ENCODE peak calls at places on chromosomes 4 and X, in seven cellular contexts. Z is vagina, I is fibroblast of lung, U is heart left ventricle, M is hepatocyte, Q is osteoblast, S is IMR-90. L is an unnamed sample. For H3K4me1, the result is how much of the 10 kb centered on the place peaks cover.

GRCh38 chrX:153381684-153382532 is 19.2 kb downstream of the PNMA6E start:
- DNase-seq in Z (no peak), Q (peak), S (peak), I (peak), M (peak), U (no peak), L (peak)

GRCh38 chr4:98987720-98988119 is 7.8 kb upstream of the METAP1 start:
- DNase-seq in Q (no peak), U (no peak), M (no peak), Z (no peak), I (no peak), S (no peak), L (no peak)

GRCh38 chr4:40182041-40182440 is 14.8 kb upstream of the RHOH start:
- DNase-seq in M (no peak), U (no peak), Z (no peak), Q (no peak), I (no peak), S (no peak), L (no peak)

GRCh38 chr4:47647544-47647943 is 162.5 kb downstream of the ATP10D start:
- DNase-seq in U (no peak), Z (no peak), S (peak), Q (no peak), I (no peak), M (no peak), L (no peak)

GRCh38 chr4:90958256-90958895 is 831.2 kb downstream of the CCSER1 start:
- DNase-seq in Q (no peak), S (peak), U (no peak), I (peak), Z (no peak), M (peak), L (no peak)

GRCh38 chr4:61520176-61520575 is 320.1 kb downstream of the ADGRL3 start:
- DNase-seq in Q (no peak), M (no peak), U (no peak), S (peak), I (peak), Z (no peak), L (no peak)

GRCh38 chrX:109270580-109271484 is 211.1 kb downstream of the GUCY2F start:
- DNase-seq in Q (no peak), Z (no peak), M (no peak), I (no peak), S (no peak), U (no peak), L (no peak)

GRCh38 chr4:57832083-57832482 is 721.9 kb upstream of the IGFBP7 start:
- DNase-seq in M (no peak), U (no peak), I (no peak), S (no peak), Q (no peak), Z (no peak), L (no peak)

GRCh38 chrX:41602946-41603345 is 85.8 kb upstream of the GPR34 start:
- DNase-seq in I (no peak), Q (no peak), M (no peak), S (peak), Z (no peak), U (no peak), L (no peak)

GRCh38 chrX:143635915-143636314 is at the start of gene SLITRK4:
- DNase-seq in I (peak), S (no peak), Q (no peak), U (no peak), M (peak), Z (no peak), L (no peak)

GRCh38 chrX:109440475-109440874 is 41.4 kb downstream of the GUCY2F start:
- DNase-seq in Z (no peak), I (no peak), Q (no peak), M (no peak), U (no peak), S (no peak), L (no peak)

GRCh38 chrX:70033348-70033747 is 16.4 kb downstream of the AWAT2 start:
- DNase-seq in M (no peak), Q (no peak), S (peak), I (peak), Z (no peak), U (no peak), L (peak)

GRCh38 chr4:98682719-98683118 is 24.3 kb upstream of the TSPAN5 start:
- DNase-seq in Z (no peak), M (no peak), Q (no peak), S (peak), U (no peak), I (peak), L (no peak)

GRCh38 chr4:141356936-141357335 is 136.2 kb downstream of the ZNF330 start:
- DNase-seq in I (no peak), S (no peak), Q (no peak), Z (no peak), M (no peak), U (no peak), L (no peak)

GRCh38 chr4:76562161-76562560 is 127.1 kb downstream of the SHROOM3 start:
- DNase-seq in Z (no peak), I (peak), U (no peak), Q (no peak), S (peak), M (no peak), L (no peak)

GRCh38 chr4:119028296-119028695 is 107.3 kb upstream of the MYOZ2 start:
- DNase-seq in M (no peak), U (no peak), I (no peak), S (no peak), Z (no peak), Q (no peak), L (no peak)

GRCh38 chr4:118327554-118328241 is 25.1 kb downstream of the PRSS12 start:
- DNase-seq in I (peak), S (peak), Z (no peak), M (no peak), U (no peak), Q (no peak), L (peak)

GRCh38 chr4:19739101-19739651 is 512.5 kb upstream of the SLIT2 start:
- DNase-seq in S (peak), M (peak), I (peak), Q (no peak), Z (no peak), U (no peak), L (no peak)

GRCh38 chrX:112341598-112341997 is 259.0 kb upstream of the TRPC5 start:
- DNase-seq in M (no peak), U (no peak), S (peak), Z (no peak), I (no peak), Q (no peak), L (no peak)

GRCh38 chr4:153541426-153542096 is 75.4 kb downstream of the TMEM131L start:
- DNase-seq in Q (peak), Z (no peak), S (peak), I (peak), U (no peak), M (no peak), L (no peak)

GRCh38 chrX:37755073-37755472 is 24.8 kb upstream of the CYBB start:
- DNase-seq in I (no peak), M (no peak), Z (no peak), S (no peak), U (no peak), Q (no peak), L (no peak)

GRCh38 chrX:23907106-23907495 is 637 bp downstream of the APOO start:
- DNase-seq in U (no peak), Q (no peak), I (no peak), Z (no peak), M (no peak), S (no peak), L (no peak)

GRCh38 chr4:13302876-13303275 is 181.3 kb downstream of the RAB28 start:
- DNase-seq in M (no peak), Q (no peak), Z (no peak), U (no peak), S (no peak), I (peak), L (no peak)

GRCh38 chrX:3540105-3540504 is 173.3 kb downstream of the PRKX start:
- DNase-seq in M (no peak), I (no peak), S (no peak), Q (no peak), Z (no peak), U (no peak), L (no peak)

GRCh38 chr4:151581575-151581974 is 172.6 kb downstream of the FHIP1A start:
- DNase-seq in Q (no peak), S (no peak), U (no peak), I (no peak), Z (no peak), M (no peak), L (no peak)

GRCh38 chrX:82589410-82589809 is 918.7 kb upstream of the POU3F4 start:
- DNase-seq in I (peak), S (no peak), Q (no peak), U (no peak), Z (no peak), M (no peak), L (no peak)

GRCh38 chrX:110180928-110181310 is 137.0 kb downstream of the AMMECR1 start:
- DNase-seq in I (peak), Z (no peak), S (peak), U (no peak), Q (no peak), M (no peak), L (no peak)

GRCh38 chrX:110851780-110852179 is 56.2 kb upstream of the CHRDL1 start:
- DNase-seq in I (peak), U (no peak), Z (no peak), S (peak), M (peak), Q (peak), L (no peak)

GRCh38 chr4:99655315-99656081 is 2.1 kb downstream of the C4orf54 start:
- DNase-seq in Z (no peak), S (peak), I (peak), U (peak), M (no peak), Q (peak), L (no peak)

GRCh38 chr4:16577177-16577576 is 321.3 kb downstream of the LDB2 start:
- DNase-seq in Q (no peak), Z (no peak), M (no peak), S (no peak), U (no peak), I (no peak), L (no peak)

GRCh38 chr4:6951880-6952381 is 42.3 kb downstream of the TBC1D14 start:
- DNase-seq in U (no peak), S (no peak), Z (no peak), I (no peak), M (no peak), Q (no peak), L (no peak)

GRCh38 chr4:75849459-75849858 is 52.8 kb downstream of the PPEF2 start:
- DNase-seq in Q (no peak), S (no peak), U (no peak), I (no peak), Z (no peak), M (no peak), L (no peak)

GRCh38 chr4:82493721-82494425 is 63.5 kb downstream of the ENOPH1 start:
- DNase-seq in U (no peak), Z (no peak), M (no peak), I (no peak), Q (peak), S (peak), L (no peak)

GRCh38 chrX:10050481-10050880 is 83.3 kb downstream of the CLDN34 start:
- DNase-seq in I (no peak), S (peak), Q (no peak), U (peak), M (no peak), Z (no peak), L (no peak)

GRCh38 chr4:8278009-8278395 is 8.4 kb downstream of the HTRA3 start:
- DNase-seq in M (no peak), S (peak), I (peak), U (peak), Z (no peak), Q (peak), L (no peak)

GRCh38 chr4:8274772-8275241 is 5.3 kb downstream of the HTRA3 start:
- DNase-seq in M (peak), Z (no peak), U (peak), Q (peak), I (peak), S (peak), L (peak)

GRCh38 chr4:8277356-8278008 is 7.9 kb downstream of the HTRA3 start:
- DNase-seq in Q (peak), I (no peak), S (no peak), Z (no peak), U (peak), M (no peak), L (no peak)

GRCh38 chr4:8275511-8275910 is 6.0 kb downstream of the HTRA3 start:
- DNase-seq in Z (no peak), I (no peak), S (no peak), Q (peak), U (peak), M (no peak), L (no peak)

DNA sequence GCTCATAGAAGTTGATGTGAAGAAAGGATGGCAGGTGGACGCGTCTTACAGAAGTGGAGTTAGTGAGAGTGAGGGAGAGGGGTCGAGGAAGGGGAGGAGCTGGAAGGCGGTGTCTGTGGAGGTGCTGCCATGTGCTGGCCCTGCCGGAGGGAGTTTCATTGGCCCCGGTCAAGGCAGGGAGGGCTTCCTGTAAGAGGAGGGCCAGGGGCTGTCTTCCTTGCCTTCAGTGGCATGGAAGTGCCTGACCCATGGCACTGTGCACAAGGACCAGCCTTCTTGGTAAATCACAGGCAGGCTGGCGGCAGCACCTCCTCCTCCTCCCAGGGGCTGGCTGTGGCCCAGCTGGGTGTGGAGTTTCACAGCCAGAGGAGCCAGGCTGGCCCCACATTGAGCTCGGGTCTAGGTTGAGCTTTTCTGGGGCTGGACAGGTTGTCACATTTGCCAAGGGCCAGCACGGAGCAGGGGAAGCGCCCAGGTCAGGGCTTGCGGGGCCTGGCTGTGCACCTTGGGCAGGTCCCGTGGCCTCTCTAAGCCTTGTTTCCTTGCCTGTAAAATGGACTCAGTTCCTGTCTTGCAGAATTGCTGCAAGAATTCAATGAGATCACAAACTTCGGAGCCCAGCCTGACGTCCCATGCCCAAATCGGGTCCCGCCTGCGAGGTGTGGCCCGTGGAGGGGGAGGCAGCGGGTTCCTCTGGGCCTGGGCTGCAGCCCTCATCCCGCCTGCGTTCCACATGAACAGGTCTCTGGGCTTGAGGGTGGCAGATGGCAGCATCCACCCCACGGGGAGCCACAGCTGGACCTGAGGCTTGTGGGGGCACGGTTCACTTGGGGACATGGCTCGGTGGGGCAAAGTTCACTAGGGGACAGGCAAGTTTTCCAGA is 7.0 kb downstream of the HTRA3 start:
- DNase-seq in Q (peak), M (no peak), S (peak), I (peak), Z (no peak), U (peak), L (no peak)
- H3K4me1 ChIP-seq in Q (under half), M (under half), S (under half), I (under half), Z (half or more), U (half or more), L (under half)

GRCh38 chr4:35063171-35063570 is 1181.1 kb downstream of the ARAP2 start:
- DNase-seq in Z (no peak), S (no peak), U (no peak), Q (no peak), M (no peak), I (no peak), L (no peak)
- TF ChIP-seq CTCF in Z (no peak), S (no peak), U (no peak), Q (no peak), M (no peak), I (no peak), L (no peak)

GRCh38 chrX:19774905-19775304 is 112.5 kb downstream of the SH3KBP1 start:
- DNase-seq in Q (no peak), M (no peak), S (no peak), U (no peak), I (no peak), Z (no peak), L (no peak)
- H3K4me1 ChIP-seq in Q (under half), M (under half), S (under half), U (under half), I (under half), Z (under half), L (under half)

GRCh38 chr4:143291334-143291733 is 45.3 kb upstream of the GAB1 start:
- DNase-seq in Z (no peak), U (no peak), M (no peak), Q (no peak), S (no peak), I (no peak), L (no peak)

GRCh38 chr4:143289370-143289769 is 47.3 kb upstream of the GAB1 start:
- DNase-seq in S (no peak), M (no peak), U (no peak), I (no peak), Z (no peak), Q (no peak), L (no peak)

GRCh38 chr4:143286058-143286457 is 50.6 kb upstream of the GAB1 start:
- DNase-seq in S (no peak), Z (no peak), M (no peak), Q (no peak), U (no peak), I (no peak), L (no peak)

GRCh38 chr4:143286733-143287570 is 49.7 kb upstream of the GAB1 start:
- DNase-seq in M (no peak), Z (no peak), I (peak), S (peak), Q (no peak), U (no peak), L (no peak)

DNA sequence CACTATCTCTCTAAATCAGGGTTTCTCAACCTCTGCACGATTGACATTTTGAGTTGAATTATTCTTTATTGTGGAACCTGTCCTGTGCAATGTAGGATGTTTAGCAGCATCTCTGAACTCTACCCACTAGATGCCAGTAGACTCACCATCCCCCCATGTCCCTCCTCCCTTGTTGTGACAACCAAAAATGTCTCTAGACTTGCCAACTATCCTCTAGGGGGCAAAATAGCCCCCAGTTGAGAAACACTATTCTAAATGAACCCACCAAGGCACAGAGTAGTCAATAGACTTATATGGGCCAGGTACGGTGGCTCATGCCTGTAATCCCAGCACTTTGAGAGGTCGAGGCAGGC is 49.1 kb upstream of the GAB1 start:
- DNase-seq in S (no peak), U (no peak), Z (no peak), I (no peak), M (no peak), Q (no peak), L (no peak)
- TF ChIP-seq CTCF in S (no peak), U (no peak), Z (no peak), I (no peak), M (no peak), Q (no peak), L (no peak)

GRCh38 chr4:146033149-146033548 is 94.5 kb upstream of the ZNF827 start:
- DNase-seq in S (no peak), M (peak), Q (no peak), Z (no peak), I (no peak), U (no peak), L (no peak)

GRCh38 chr4:146032234-146032860 is 93.7 kb upstream of the ZNF827 start:
- DNase-seq in I (no peak), Q (no peak), M (no peak), S (no peak), U (no peak), Z (no peak), L (no peak)

GRCh38 chr4:146029147-146029546 is 90.5 kb upstream of the ZNF827 start:
- DNase-seq in U (no peak), I (no peak), S (no peak), Z (no peak), Q (no peak), M (no peak), L (no peak)

GRCh38 chr4:146029939-146030710 is 91.5 kb upstream of the ZNF827 start:
- DNase-seq in S (no peak), Z (no peak), M (peak), U (no peak), I (peak), Q (no peak), L (no peak)
- H3K4me1 ChIP-seq in S (under half), Z (under half), M (under half), U (under half), I (under half), Q (under half), L (under half)

GRCh38 chrX:18793601-18794089 is 86.2 kb downstream of the PPEF1 start:
- DNase-seq in M (peak), U (no peak), Q (no peak), I (peak), Z (no peak), S (no peak), L (no peak)
- TF ChIP-seq CTCF in M (no peak), U (no peak), Q (no peak), I (no peak), Z (no peak), S (no peak), L (no peak)

GRCh38 chr4:150280081-150280950 is 202.1 kb downstream of the DCLK2 start:
- DNase-seq in S (peak), Z (no peak), U (no peak), I (peak), Q (peak), M (peak), L (no peak)

GRCh38 chr4:150280975-150281374 is 202.7 kb downstream of the DCLK2 start:
- DNase-seq in U (no peak), Q (no peak), M (no peak), S (no peak), I (no peak), Z (no peak), L (no peak)

GRCh38 chr4:150283689-150284088 is 205.4 kb downstream of the DCLK2 start:
- DNase-seq in I (peak), Z (no peak), Q (peak), S (peak), M (no peak), U (no peak), L (no peak)

DNA sequence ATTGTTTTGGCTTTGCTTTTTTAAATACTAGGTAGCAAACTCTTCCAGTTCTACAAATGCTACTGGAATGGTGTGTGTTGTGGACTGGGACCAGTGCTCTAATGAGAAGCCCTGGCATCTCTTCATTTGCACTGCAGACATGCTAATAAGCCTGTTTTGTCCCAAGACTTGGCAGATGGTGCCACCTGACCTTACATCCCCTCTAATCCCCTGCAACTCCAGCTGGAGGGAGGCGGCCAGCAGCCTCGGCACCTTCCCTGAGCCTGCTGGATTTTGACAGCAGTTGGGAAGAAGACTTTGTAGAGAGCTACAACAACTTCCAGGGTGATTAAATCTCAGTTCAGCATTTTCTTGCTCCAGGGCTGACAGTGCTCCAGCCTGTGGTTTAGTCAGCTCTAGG is 200.0 kb downstream of the DCLK2 start:
- DNase-seq in Q (no peak), Z (no peak), M (no peak), I (no peak), S (no peak), U (no peak), L (no peak)
- H3K4me1 ChIP-seq in Q (under half), Z (under half), M (under half), I (under half), S (under half), U (under half), L (under half)

GRCh38 chrX:124098089-124098488 is 136.6 kb downstream of the STAG2 start:
- DNase-seq in Z (no peak), S (peak), M (peak), U (no peak), I (peak), Q (peak), L (no peak)
- TF ChIP-seq CTCF in Z (peak), S (peak), M (peak), U (peak), I (no peak), Q (peak), L (peak)

GRCh38 chrX:12965390-12965940 is 9.4 kb upstream of the TMSB4X start:
- DNase-seq in U (no peak), M (no peak), S (no peak), Z (no peak), Q (no peak), I (no peak), L (no peak)
- H3K4me1 ChIP-seq in U (under half), M (under half), S (under half), Z (under half), Q (under half), I (under half), L (under half)